ENCODE peak calls at places on chromosomes 16 and 17, in six cellular contexts. One of them, this sample, is unnamed.

GRCh38 chr17:19389386-19389785 is 2.4 kb upstream of the MFAP4 start:
- DNase-seq in stomach: no peak
- DNase-seq in mesenchymal stem cell: no peak
- DNase-seq in fibroblast of mammary gland: no peak
- DNase-seq in hepatocyte: no peak
- DNase-seq in ascending aorta: no peak
- DNase-seq in this sample: no peak

GRCh38 chr16:85220125-85220839 is 108.0 kb upstream of the CIBAR2 start:
- DNase-seq in stomach: peak; percentile 84
- DNase-seq in mesenchymal stem cell: peak; percentile 79
- DNase-seq in fibroblast of mammary gland: peak; percentile 82
- DNase-seq in hepatocyte: peak; percentile 73
- DNase-seq in ascending aorta: peak; percentile 84
- DNase-seq in this sample: peak; percentile 58

GRCh38 chr17:74427048-74427762 is 4.7 kb upstream of the GPRC5C start:
- DNase-seq in stomach: peak; percentile 86
- DNase-seq in mesenchymal stem cell: no peak
- DNase-seq in fibroblast of mammary gland: no peak
- DNase-seq in hepatocyte: peak; percentile 87
- DNase-seq in ascending aorta: no peak
- DNase-seq in this sample: no peak

GRCh38 chr17:75344664-75345063 is 55.4 kb upstream of the SLC25A19 start:
- DNase-seq in stomach: no peak
- DNase-seq in mesenchymal stem cell: no peak
- DNase-seq in fibroblast of mammary gland: no peak
- DNase-seq in hepatocyte: no peak
- DNase-seq in ascending aorta: no peak
- DNase-seq in this sample: no peak

GRCh38 chr16:81469710-81470481 is 25.3 kb downstream of the CMIP start:
- DNase-seq in stomach: peak; percentile 44
- DNase-seq in mesenchymal stem cell: no peak
- DNase-seq in fibroblast of mammary gland: no peak
- DNase-seq in hepatocyte: no peak
- DNase-seq in ascending aorta: no peak
- DNase-seq in this sample: no peak

GRCh38 chr17:78113804-78114785 is 14.5 kb downstream of the TMC6 start:
- DNase-seq in stomach: no peak
- DNase-seq in mesenchymal stem cell: no peak
- DNase-seq in fibroblast of mammary gland: peak; percentile 4
- DNase-seq in hepatocyte: no peak
- DNase-seq in ascending aorta: no peak
- DNase-seq in this sample: no peak

GRCh38 chr17:82213251-82214011 is 789 bp upstream of the CCDC57 start:
- DNase-seq in stomach: no peak
- DNase-seq in mesenchymal stem cell: peak; percentile 89
- DNase-seq in fibroblast of mammary gland: peak; percentile 92
- DNase-seq in hepatocyte: peak; percentile 77
- DNase-seq in ascending aorta: peak; percentile 76
- DNase-seq in this sample: no peak

GRCh38 chr17:77324227-77324626 is 183.5 kb downstream of the SEC14L1 start:
- DNase-seq in stomach: peak; percentile 21
- DNase-seq in mesenchymal stem cell: no peak
- DNase-seq in fibroblast of mammary gland: no peak
- DNase-seq in hepatocyte: no peak
- DNase-seq in ascending aorta: peak; percentile 61
- DNase-seq in this sample: no peak

GRCh38 chr16:30521873-30522641 is 4.3 kb downstream of the ZNF768 start:
- DNase-seq in stomach: no peak
- DNase-seq in mesenchymal stem cell: no peak
- DNase-seq in fibroblast of mammary gland: no peak
- DNase-seq in hepatocyte: peak; percentile 71
- DNase-seq in ascending aorta: no peak
- DNase-seq in this sample: no peak

GRCh38 chr16:53692146-53692545 is 11.5 kb downstream of the RPGRIP1L start:
- DNase-seq in stomach: no peak
- DNase-seq in mesenchymal stem cell: peak; percentile 38
- DNase-seq in fibroblast of mammary gland: no peak
- DNase-seq in hepatocyte: peak; percentile 24
- DNase-seq in ascending aorta: no peak
- DNase-seq in this sample: no peak

GRCh38 chr16:85718682-85719081 is 29.9 kb upstream of the GINS2 start:
- DNase-seq in stomach: peak; percentile 34
- DNase-seq in mesenchymal stem cell: peak; percentile 25
- DNase-seq in fibroblast of mammary gland: no peak
- DNase-seq in hepatocyte: peak; percentile 39
- DNase-seq in ascending aorta: no peak
- DNase-seq in this sample: no peak

GRCh38 chr17:64780096-64781012 is 118.2 kb upstream of the SMURF2 start:
- DNase-seq in stomach: peak; percentile 73
- DNase-seq in mesenchymal stem cell: peak; percentile 62
- DNase-seq in fibroblast of mammary gland: no peak
- DNase-seq in hepatocyte: peak; percentile 83
- DNase-seq in ascending aorta: peak; percentile 68
- DNase-seq in this sample: no peak

GRCh38 chr17:77377836-77378235 is 237.1 kb downstream of the SEC14L1 start:
- DNase-seq in stomach: no peak
- DNase-seq in mesenchymal stem cell: no peak
- DNase-seq in fibroblast of mammary gland: no peak
- DNase-seq in hepatocyte: no peak
- DNase-seq in ascending aorta: no peak
- DNase-seq in this sample: no peak

GRCh38 chr16:81315271-81316175 is 761 bp downstream of the GAN start:
- DNase-seq in stomach: peak; percentile 68
- DNase-seq in mesenchymal stem cell: peak; percentile 69
- DNase-seq in fibroblast of mammary gland: peak; percentile 38
- DNase-seq in hepatocyte: peak; percentile 81
- DNase-seq in ascending aorta: peak; percentile 68
- DNase-seq in this sample: no peak

GRCh38 chr17:67413399-67413798 is 36.3 kb downstream of the PITPNC1 start:
- DNase-seq in stomach: no peak
- DNase-seq in mesenchymal stem cell: no peak
- DNase-seq in fibroblast of mammary gland: no peak
- DNase-seq in hepatocyte: no peak
- DNase-seq in ascending aorta: no peak
- DNase-seq in this sample: no peak

GRCh38 chr16:11914210-11914758 is 1.5 kb downstream of the GSPT1 start:
- DNase-seq in stomach: no peak
- DNase-seq in mesenchymal stem cell: no peak
- DNase-seq in fibroblast of mammary gland: no peak
- DNase-seq in hepatocyte: no peak
- DNase-seq in ascending aorta: no peak
- DNase-seq in this sample: no peak

GRCh38 chr16:70661918-70662641 is 15.7 kb downstream of the IL34 start:
- DNase-seq in stomach: no peak
- DNase-seq in mesenchymal stem cell: no peak
- DNase-seq in fibroblast of mammary gland: peak; percentile 31
- DNase-seq in hepatocyte: no peak
- DNase-seq in ascending aorta: peak; percentile 67
- DNase-seq in this sample: no peak

GRCh38 chr17:76501018-76501826 is at the start of gene RHBDF2:
- DNase-seq in stomach: peak; percentile 97
- DNase-seq in mesenchymal stem cell: peak; percentile 70
- DNase-seq in fibroblast of mammary gland: peak; percentile 62
- DNase-seq in hepatocyte: peak; percentile 94
- DNase-seq in ascending aorta: peak; percentile 93
- DNase-seq in this sample: peak; percentile 26

GRCh38 chr16:80720759-80721470 is 83.5 kb downstream of the CDYL2 start:
- DNase-seq in stomach: no peak
- DNase-seq in mesenchymal stem cell: no peak
- DNase-seq in fibroblast of mammary gland: peak; percentile 19
- DNase-seq in hepatocyte: no peak
- DNase-seq in ascending aorta: no peak
- DNase-seq in this sample: no peak

GRCh38 chr17:28970879-28971278 is 19.6 kb upstream of the PHF12 start:
- DNase-seq in stomach: no peak
- DNase-seq in mesenchymal stem cell: no peak
- DNase-seq in fibroblast of mammary gland: no peak
- DNase-seq in hepatocyte: no peak
- DNase-seq in ascending aorta: no peak
- DNase-seq in this sample: peak; percentile 90

GRCh38 chr16:70726869-70727494 is 41.1 kb upstream of the MTSS2 start:
- DNase-seq in stomach: no peak
- DNase-seq in mesenchymal stem cell: no peak
- DNase-seq in fibroblast of mammary gland: no peak
- DNase-seq in hepatocyte: no peak
- DNase-seq in ascending aorta: no peak
- DNase-seq in this sample: no peak

GRCh38 chr17:16285646-16286008 is 67.6 kb downstream of the CENPV start:
- DNase-seq in stomach: no peak
- DNase-seq in mesenchymal stem cell: no peak
- DNase-seq in fibroblast of mammary gland: no peak
- DNase-seq in hepatocyte: no peak
- DNase-seq in ascending aorta: no peak
- DNase-seq in this sample: no peak

GRCh38 chr17:79795795-79796569 is 895 bp downstream of the CBX8 start:
- DNase-seq in stomach: no peak
- DNase-seq in mesenchymal stem cell: no peak
- DNase-seq in fibroblast of mammary gland: no peak
- DNase-seq in hepatocyte: no peak
- DNase-seq in ascending aorta: no peak
- DNase-seq in this sample: no peak

GRCh38 chr16:7132465-7132864 is 200.2 kb upstream of the RBFOX1 start:
- DNase-seq in stomach: no peak
- DNase-seq in mesenchymal stem cell: no peak
- DNase-seq in fibroblast of mammary gland: no peak
- DNase-seq in hepatocyte: no peak
- DNase-seq in ascending aorta: no peak
- DNase-seq in this sample: no peak

DNA sequence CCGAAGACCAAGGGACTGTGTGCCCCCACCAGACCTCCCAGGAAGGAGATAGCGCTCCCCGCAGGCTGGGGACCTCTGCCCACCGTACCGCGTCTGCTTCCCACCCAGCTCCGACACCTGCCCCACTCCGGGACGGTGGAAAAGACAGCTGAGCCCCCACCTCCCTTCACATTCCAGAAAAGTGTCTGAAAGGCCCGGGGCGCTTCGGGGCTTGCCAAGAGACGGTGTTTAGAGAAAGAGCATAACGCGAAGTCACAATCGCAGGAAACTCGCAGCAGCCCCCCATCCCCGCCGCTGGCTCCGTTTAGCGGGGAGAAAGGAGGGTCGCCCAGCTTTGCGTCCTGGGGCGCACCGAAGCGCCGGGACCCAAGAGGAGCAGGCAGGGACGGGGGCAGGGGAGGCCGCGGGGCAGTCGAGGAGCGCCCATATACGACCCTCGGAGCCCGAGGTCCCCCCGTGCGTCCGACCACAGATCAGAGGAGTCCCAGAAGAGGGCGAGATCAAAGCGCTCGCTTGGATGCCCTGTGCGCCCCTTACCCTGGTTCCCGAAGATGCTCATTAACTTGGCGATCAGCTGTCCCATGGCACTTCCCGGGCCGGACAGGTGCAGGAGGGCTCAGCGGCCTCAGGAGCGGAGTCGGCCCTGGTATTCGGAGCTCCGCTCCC is 650 bp downstream of the ARL5C start:
- DNase-seq in stomach: no peak
- DNase-seq in mesenchymal stem cell: no peak
- DNase-seq in fibroblast of mammary gland: no peak
- DNase-seq in hepatocyte: no peak
- DNase-seq in ascending aorta: no peak
- DNase-seq in this sample: no peak
- H3K4me3 ChIP-seq in stomach: peak overlapping the region; percentile 46
- H3K4me3 ChIP-seq in mesenchymal stem cell: peak overlapping the region; percentile 77
- H3K4me3 ChIP-seq in fibroblast of mammary gland: peak overlapping the region; percentile 57
- H3K4me3 ChIP-seq in hepatocyte: no peak overlapping the region
- H3K4me3 ChIP-seq in ascending aorta: peak overlapping the region; percentile 66
- H3K4me3 ChIP-seq in this sample: no peak overlapping the region

DNA sequence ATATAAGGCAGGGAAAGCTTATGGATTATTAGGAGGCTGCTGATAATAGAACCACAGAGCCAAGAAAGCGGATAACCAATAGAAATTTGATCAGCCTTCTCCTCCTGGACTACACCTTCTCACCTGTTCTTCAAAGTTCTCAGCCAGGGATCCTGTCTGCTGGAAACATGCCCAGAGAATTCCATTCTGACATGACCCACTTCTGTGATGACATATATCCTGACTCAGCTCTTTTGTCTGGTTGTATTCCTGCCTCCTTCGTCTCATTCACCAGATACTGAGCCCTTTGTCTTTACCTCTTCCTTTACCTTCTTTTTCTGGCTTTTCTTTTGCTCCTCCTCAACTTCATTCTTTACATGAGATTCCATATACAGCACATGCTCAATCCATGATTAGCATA is 576.1 kb downstream of the CDH11 start:
- DNase-seq in stomach: no peak
- DNase-seq in mesenchymal stem cell: no peak
- DNase-seq in fibroblast of mammary gland: no peak
- DNase-seq in hepatocyte: no peak
- DNase-seq in ascending aorta: no peak
- DNase-seq in this sample: no peak
- H3K4me3 ChIP-seq in stomach: no peak overlapping the region
- H3K4me3 ChIP-seq in mesenchymal stem cell: no peak overlapping the region
- H3K4me3 ChIP-seq in fibroblast of mammary gland: no peak overlapping the region
- H3K4me3 ChIP-seq in hepatocyte: no peak overlapping the region
- H3K4me3 ChIP-seq in ascending aorta: no peak overlapping the region
- H3K4me3 ChIP-seq in this sample: no peak overlapping the region

GRCh38 chr17:7356072-7356549 is 1.2 kb downstream of the TMEM95 start:
- DNase-seq in stomach: peak; percentile 89
- DNase-seq in mesenchymal stem cell: peak; percentile 67
- DNase-seq in fibroblast of mammary gland: peak; percentile 66
- DNase-seq in hepatocyte: peak; percentile 90
- DNase-seq in ascending aorta: peak; percentile 87
- DNase-seq in this sample: peak; percentile 27
- H3K4me3 ChIP-seq in stomach: no peak overlapping the region
- H3K4me3 ChIP-seq in mesenchymal stem cell: no peak overlapping the region
- H3K4me3 ChIP-seq in fibroblast of mammary gland: no peak overlapping the region
- H3K4me3 ChIP-seq in hepatocyte: no peak overlapping the region
- H3K4me3 ChIP-seq in ascending aorta: no peak overlapping the region
- H3K4me3 ChIP-seq in this sample: no peak overlapping the region

DNA sequence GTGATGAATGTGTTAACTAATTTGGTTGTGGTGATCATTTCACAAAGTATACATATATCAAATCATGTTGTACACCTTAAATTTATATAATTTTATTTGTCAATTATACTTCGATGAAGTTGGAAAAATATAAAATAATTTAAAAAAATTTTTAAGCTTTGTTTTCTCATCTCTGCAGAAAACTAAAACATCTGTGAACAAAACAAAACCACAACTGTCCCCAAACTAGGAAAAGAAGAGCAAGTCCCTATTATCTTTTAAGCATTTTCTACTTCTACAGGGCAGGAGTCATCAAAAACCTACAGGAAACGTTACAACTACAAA is 6.5 kb downstream of the HSDL1 start:
- DNase-seq in stomach: no peak
- DNase-seq in mesenchymal stem cell: no peak
- DNase-seq in fibroblast of mammary gland: no peak
- DNase-seq in hepatocyte: no peak
- DNase-seq in ascending aorta: no peak
- DNase-seq in this sample: no peak
- H3K4me3 ChIP-seq in stomach: no peak overlapping the region
- H3K4me3 ChIP-seq in mesenchymal stem cell: no peak overlapping the region
- H3K4me3 ChIP-seq in fibroblast of mammary gland: no peak overlapping the region
- H3K4me3 ChIP-seq in hepatocyte: no peak overlapping the region
- H3K4me3 ChIP-seq in ascending aorta: no peak overlapping the region
- H3K4me3 ChIP-seq in this sample: no peak overlapping the region

GRCh38 chr17:26963163-26963503 is 330.8 kb upstream of the WSB1 start:
- DNase-seq in stomach: no peak
- DNase-seq in mesenchymal stem cell: no peak
- DNase-seq in fibroblast of mammary gland: no peak
- DNase-seq in hepatocyte: no peak
- DNase-seq in ascending aorta: no peak
- DNase-seq in this sample: no peak

GRCh38 chr17:26962255-26963162 is 331.4 kb upstream of the WSB1 start:
- DNase-seq in stomach: no peak
- DNase-seq in mesenchymal stem cell: no peak
- DNase-seq in fibroblast of mammary gland: no peak
- DNase-seq in hepatocyte: no peak
- DNase-seq in ascending aorta: no peak
- DNase-seq in this sample: no peak
- H3K4me3 ChIP-seq in stomach: no peak overlapping the region
- H3K4me3 ChIP-seq in mesenchymal stem cell: no peak overlapping the region
- H3K4me3 ChIP-seq in fibroblast of mammary gland: no peak overlapping the region
- H3K4me3 ChIP-seq in hepatocyte: no peak overlapping the region
- H3K4me3 ChIP-seq in ascending aorta: no peak overlapping the region
- H3K4me3 ChIP-seq in this sample: peak overlapping the region; percentile 25

This sample was measured in LNCaP clone FGC.